ENCODE peak calls at places on chromosome 9, in five cellular contexts. Z is GM23338, A is cardiac fibroblast, T is tibial artery, V is hepatocyte. H is an unnamed sample.

GRCh38 chr9:17928228-17928627 is 349.4 kb downstream of the SH3GL2 start:
- DNase-seq in Z (no peak), T (no peak), A (no peak), V (no peak), H (no peak)

GRCh38 chr9:132283863-132284262 is 70.9 kb downstream of the SETX start:
- DNase-seq in V (no peak), Z (no peak), T (no peak), A (peak), H (peak)

GRCh38 chr9:126166866-126167265 is 159.8 kb upstream of the MVB12B start:
- DNase-seq in T (peak), V (no peak), Z (no peak), A (no peak), H (no peak)

GRCh38 chr9:89311346-89312153 is 555 bp downstream of the CKS2 start:
- DNase-seq in Z (no peak), V (peak), T (no peak), A (no peak), H (no peak)

GRCh38 chr9:36401179-36401740 is 1.2 kb upstream of the RNF38 start:
- DNase-seq in Z (peak), A (peak), T (no peak), V (peak), H (peak)

GRCh38 chr9:10612649-10613398 is at the start of gene PTPRD:
- DNase-seq in T (no peak), V (peak), Z (peak), A (peak), H (no peak)

GRCh38 chr9:99294850-99295461 is 72.9 kb downstream of the SEC61B start:
- DNase-seq in A (peak), V (no peak), Z (no peak), T (no peak), H (no peak)

GRCh38 chr9:83520292-83520691 is 17.9 kb downstream of the FRMD3 start:
- DNase-seq in V (no peak), A (no peak), T (no peak), Z (no peak), H (peak)

GRCh38 chr9:127311239-127311741 is 46.7 kb downstream of the GARNL3 start:
- DNase-seq in Z (peak), A (peak), V (peak), T (peak), H (peak)

GRCh38 chr9:75265525-75265972 is 177.2 kb downstream of the OSTF1 start:
- DNase-seq in A (peak), V (peak), Z (peak), T (no peak), H (peak)

GRCh38 chr9:14529047-14529446 is 164.2 kb downstream of the ZDHHC21 start:
- DNase-seq in Z (no peak), A (no peak), T (no peak), V (no peak), H (no peak)

GRCh38 chr9:27168951-27169350 is 59.9 kb downstream of the TEK start:
- DNase-seq in Z (no peak), T (no peak), A (no peak), V (no peak), H (no peak)

GRCh38 chr9:99059074-99059894 is 45.6 kb upstream of the TGFBR1 start:
- DNase-seq in Z (no peak), T (no peak), A (no peak), V (no peak), H (no peak)

GRCh38 chr9:121556580-121556979 is 56.9 kb upstream of the GGTA1 start:
- DNase-seq in A (peak), V (peak), T (peak), Z (no peak), H (peak)

GRCh38 chr9:14238518-14238917 is 75.4 kb downstream of the NFIB start:
- DNase-seq in Z (peak), V (peak), T (no peak), A (peak), H (no peak)

GRCh38 chr9:607417-607816 is 234.1 kb upstream of the DMRT1 start:
- DNase-seq in V (no peak), T (no peak), A (no peak), Z (no peak), H (no peak)

GRCh38 chr9:71762900-71763653 is 5.2 kb downstream of the CEMIP2 start:
- DNase-seq in A (peak), V (no peak), Z (no peak), T (no peak), H (peak)

GRCh38 chr9:71763752-71764332 is 4.5 kb downstream of the CEMIP2 start:
- DNase-seq in Z (no peak), A (peak), T (no peak), V (no peak), H (peak)

GRCh38 chr9:71765693-71766092 is 2.6 kb downstream of the CEMIP2 start:
- DNase-seq in V (no peak), T (no peak), Z (no peak), A (no peak), H (peak)

GRCh38 chr9:71766663-71767062 is 1.6 kb downstream of the CEMIP2 start:
- DNase-seq in T (no peak), Z (no peak), A (no peak), V (peak), H (no peak)

DNA sequence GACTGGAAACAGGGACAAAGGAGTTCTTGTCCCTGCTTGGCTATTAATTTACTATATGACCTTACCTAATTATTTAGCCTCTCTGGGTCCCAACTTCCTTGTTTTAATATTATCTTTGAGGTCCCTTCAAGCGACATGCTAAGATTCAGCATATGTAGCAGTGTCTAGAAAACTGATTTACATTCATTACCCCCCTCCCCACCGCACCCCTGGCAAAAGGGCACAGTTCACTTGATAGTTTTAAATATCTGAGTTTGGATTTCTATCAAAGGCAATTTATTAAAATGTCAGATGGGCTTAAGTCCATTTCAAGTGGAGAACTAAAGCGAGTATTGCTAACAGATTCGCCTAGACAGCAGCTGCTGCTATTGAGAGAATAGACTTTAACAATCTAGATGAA is 3.9 kb downstream of the CEMIP2 start:
- DNase-seq in A (no peak), V (no peak), T (no peak), Z (no peak), H (no peak)
- H3K4me3 ChIP-seq in A (no peak), V (no peak), T (no peak), Z (peak), H (peak)

GRCh38 chr9:77293949-77294348 is 116.6 kb downstream of the VPS13A start:
- DNase-seq in V (no peak), T (no peak), Z (no peak), A (no peak), H (no peak)

GRCh38 chr9:77290373-77290772 is 113.0 kb downstream of the VPS13A start:
- DNase-seq in V (no peak), A (no peak), Z (peak), T (no peak), H (no peak)

DNA sequence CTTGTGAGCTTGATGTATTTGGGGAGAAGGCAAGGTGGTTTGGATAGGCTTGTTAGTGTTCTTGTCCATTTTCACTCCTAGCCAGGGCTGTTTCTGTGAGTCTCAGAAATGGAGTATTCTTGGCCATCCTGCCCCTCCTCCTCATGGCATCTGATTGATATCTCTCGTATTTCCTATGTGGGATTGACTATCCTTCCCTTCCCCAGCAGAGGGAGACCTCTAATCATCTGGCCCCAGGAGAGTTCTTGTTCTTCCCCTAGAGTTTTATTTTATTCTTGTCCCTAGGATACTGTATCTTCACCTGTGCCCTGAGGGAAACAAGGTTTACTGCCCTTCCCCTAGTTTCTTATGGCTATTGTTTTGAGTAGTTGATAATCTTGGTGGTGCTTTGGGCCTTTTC is 114.4 kb downstream of the VPS13A start:
- DNase-seq in T (no peak), A (peak), Z (peak), V (peak), H (peak)
- TF ChIP-seq CTCF in T (no peak), A (peak), Z (peak), V (peak), H (peak)

DNA sequence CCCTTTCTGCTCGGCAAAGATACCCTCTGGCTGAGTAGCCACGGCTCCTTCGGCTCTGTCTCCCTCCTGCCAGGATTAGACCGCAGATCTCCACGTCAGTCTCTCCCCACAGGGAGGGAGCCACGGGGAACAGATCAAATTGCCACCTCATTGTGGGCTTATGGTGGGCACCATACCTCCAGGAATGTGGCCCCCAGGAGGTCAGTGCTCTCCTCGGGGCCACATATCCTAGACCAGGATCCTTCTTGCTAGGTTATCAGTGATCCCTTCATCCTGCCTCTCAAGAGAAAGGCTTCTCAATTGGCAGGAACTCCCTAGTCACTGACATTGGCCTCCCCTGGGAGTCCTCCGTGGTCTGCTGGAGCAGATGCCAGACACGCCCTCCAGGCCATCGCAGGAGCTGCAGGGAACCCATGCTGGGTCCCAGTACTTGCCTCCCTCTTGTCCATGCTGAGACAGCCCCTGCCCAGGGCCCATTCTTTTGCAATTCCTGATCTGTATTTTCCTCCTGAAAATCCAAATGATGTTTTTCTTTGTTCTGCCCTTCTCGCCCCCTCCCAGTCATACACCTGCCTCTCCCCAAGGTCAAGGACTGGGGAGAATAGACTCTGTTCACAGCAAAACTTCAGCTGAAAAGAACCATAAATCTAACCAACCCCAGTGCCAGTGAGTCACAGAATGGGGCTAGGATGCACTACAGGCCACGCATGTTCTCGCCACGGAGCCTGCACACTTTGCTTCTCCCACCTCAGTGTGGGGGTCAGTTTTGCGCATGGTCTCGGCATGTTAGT is 31.6 kb upstream of the ENHO start:
- DNase-seq in V (no peak), A (no peak), Z (no peak), T (peak), H (no peak)
- H3K4me3 ChIP-seq in V (no peak), A (no peak), Z (no peak), T (no peak), H (no peak)

GRCh38 chr9:92332577-92333287 is 7.0 kb downstream of the CENPP start:
- DNase-seq in T (no peak), Z (no peak), V (no peak), A (peak), H (peak)
- TF ChIP-seq CTCF in T (no peak), Z (no peak), V (no peak), A (no peak), H (no peak)

GRCh38 chr9:86350006-86350755 is 4.0 kb downstream of the TUT7 start:
- DNase-seq in A (no peak), V (no peak), Z (no peak), T (no peak), H (no peak)
- H3K4me3 ChIP-seq in A (no peak), V (no peak), Z (no peak), T (no peak), H (no peak)

DNA sequence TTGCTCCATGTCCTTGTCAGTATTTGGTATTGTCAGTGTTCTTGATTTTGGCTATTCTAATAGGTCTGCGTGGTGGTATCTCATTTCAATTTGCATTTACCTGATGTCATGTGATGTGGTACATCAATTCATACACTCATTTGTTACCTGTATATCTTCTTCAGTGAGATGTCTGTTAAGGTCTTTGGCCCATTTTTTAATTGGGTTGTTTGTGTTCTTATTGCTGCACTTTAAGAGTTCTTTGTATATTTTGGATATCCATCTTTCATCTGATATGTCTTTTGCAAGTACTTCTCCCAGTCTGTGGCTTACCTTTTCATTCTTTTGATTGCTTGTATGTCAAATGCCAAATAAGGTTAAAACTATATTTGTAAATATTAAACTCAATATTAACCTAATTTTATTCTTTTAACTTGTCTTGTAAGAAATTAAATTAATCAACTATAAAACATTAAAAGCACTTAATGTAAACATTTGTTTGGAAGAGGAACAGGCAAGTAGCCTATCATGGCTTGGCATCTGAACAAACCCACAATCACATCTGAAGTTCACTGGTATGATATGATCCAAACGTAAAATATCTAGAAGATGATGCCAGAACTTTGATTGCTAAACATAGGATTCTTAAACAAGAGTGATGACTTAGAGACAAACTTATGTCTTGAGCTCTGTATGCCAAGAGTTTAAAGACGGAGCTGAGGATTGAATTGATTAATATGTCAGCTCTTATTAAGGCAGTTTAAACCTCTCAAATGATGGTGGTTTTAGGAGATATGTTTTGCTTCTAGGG is 587.3 kb downstream of the ANXA1 start:
- DNase-seq in A (no peak), T (no peak), V (no peak), Z (no peak), H (peak)
- TF ChIP-seq CTCF in A (no peak), T (no peak), V (no peak), Z (no peak), H (no peak)

H was measured in foreskin fibroblast.